ENCODE peak calls at places on chromosomes 7 and 10, in six cellular contexts. G is K562, X is HCT116, Y is SK-N-SH, N is H1, O is HepG2. D is an unnamed sample.

GRCh38 chr7:37489703-37490102 is 41.0 kb upstream of the ELMO1 start:
- DNase-seq in G (no peak), X (no peak), Y (peak), N (no peak), O (no peak), D (no peak)

GRCh38 chr10:121511943-121512342 is 86.3 kb downstream of the FGFR2 start:
- DNase-seq in G (no peak), X (no peak), Y (no peak), N (no peak), O (peak), D (peak)

GRCh38 chr7:105209870-105210269 is 178.9 kb downstream of the SRPK2 start:
- DNase-seq in G (no peak), X (no peak), Y (peak), N (no peak), O (no peak), D (no peak)

GRCh38 chr7:102935450-102936110 is 22.8 kb downstream of the LRRC17 start:
- DNase-seq in G (no peak), X (no peak), Y (peak), N (no peak), O (no peak), D (no peak)

GRCh38 chr7:4661871-4662270 is 20.2 kb upstream of the FOXK1 start:
- DNase-seq in G (no peak), X (no peak), Y (no peak), N (no peak), O (no peak), D (no peak)

GRCh38 chr10:13743101-13743693 is 156.4 kb downstream of the PRPF18 start:
- DNase-seq in G (no peak), X (no peak), Y (no peak), N (no peak), O (no peak), D (no peak)

GRCh38 chr7:74372511-74373111 is 81.1 kb upstream of the GTF2IRD1 start:
- DNase-seq in G (no peak), X (no peak), Y (no peak), N (no peak), O (no peak), D (no peak)

GRCh38 chr7:112770051-112770450 is 20.1 kb downstream of the TMEM168 start:
- DNase-seq in G (no peak), X (no peak), Y (no peak), N (no peak), O (no peak), D (peak)

GRCh38 chr10:5999440-6000165 is 22.3 kb upstream of the IL15RA start:
- DNase-seq in G (no peak), X (no peak), Y (no peak), N (no peak), O (no peak), D (peak)

GRCh38 chr7:151308791-151309190 is 32.8 kb upstream of the NUB1 start:
- DNase-seq in G (no peak), X (no peak), Y (no peak), N (no peak), O (no peak), D (no peak)

GRCh38 chr10:60140681-60141632 is 234.6 kb upstream of the CCDC6 start:
- DNase-seq in G (peak), X (no peak), Y (no peak), N (no peak), O (peak), D (peak)

GRCh38 chr10:63421591-63421990 is 44.2 kb downstream of the JMJD1C start:
- DNase-seq in G (no peak), X (no peak), Y (no peak), N (no peak), O (no peak), D (no peak)

GRCh38 chr10:113329121-113329596 is 223.7 kb upstream of the HABP2 start:
- DNase-seq in G (no peak), X (no peak), Y (peak), N (no peak), O (no peak), D (no peak)

GRCh38 chr10:119177708-119178370 is 773 bp downstream of the PRDX3 start:
- DNase-seq in G (no peak), X (no peak), Y (no peak), N (no peak), O (peak), D (no peak)

GRCh38 chr7:157628456-157628855 is 291.7 kb downstream of the DNAJB6 start:
- DNase-seq in G (no peak), X (no peak), Y (no peak), N (no peak), O (no peak), D (no peak)

GRCh38 chr10:20624642-20625041 is 272.5 kb downstream of the NEBL start:
- DNase-seq in G (no peak), X (no peak), Y (no peak), N (no peak), O (no peak), D (no peak)

GRCh38 chr10:69225681-69226080 is 5.5 kb downstream of the HKDC1 start:
- DNase-seq in G (no peak), X (no peak), Y (no peak), N (no peak), O (no peak), D (no peak)

GRCh38 chr10:3828404-3829192 is 43.6 kb upstream of the KLF6 start:
- DNase-seq in G (peak), X (no peak), Y (no peak), N (no peak), O (no peak), D (no peak)

GRCh38 chr10:61904711-61905445 is 3.4 kb downstream of the ARID5B start:
- DNase-seq in G (peak), X (no peak), Y (peak), N (no peak), O (peak), D (no peak)

GRCh38 chr7:158164101-158165095 is 423.2 kb downstream of the PTPRN2 start:
- DNase-seq in G (no peak), X (no peak), Y (no peak), N (no peak), O (no peak), D (no peak)

GRCh38 chr7:117872565-117873055 is 631 bp downstream of the CTTNBP2 start:
- DNase-seq in G (no peak), X (peak), Y (no peak), N (no peak), O (no peak), D (no peak)

GRCh38 chr10:107656932-107657331 is 492.4 kb upstream of the SORCS1 start:
- DNase-seq in G (no peak), X (no peak), Y (no peak), N (no peak), O (no peak), D (no peak)

GRCh38 chr10:28806481-28806880 is 129.2 kb downstream of the BAMBI start:
- DNase-seq in G (no peak), X (no peak), Y (no peak), N (no peak), O (no peak), D (no peak)

GRCh38 chr10:62561151-62561550 is 187.0 kb downstream of the ZNF365 start:
- DNase-seq in G (no peak), X (no peak), Y (no peak), N (no peak), O (no peak), D (no peak)

GRCh38 chr10:77637474-77637985 is at the start of gene KCNMA1:
- DNase-seq in G (no peak), X (no peak), Y (peak), N (no peak), O (no peak), D (peak)

GRCh38 chr7:105209433-105209832 is 179.3 kb downstream of the SRPK2 start:
- DNase-seq in G (no peak), X (no peak), Y (no peak), N (no peak), O (no peak), D (no peak)

GRCh38 chr10:32971536-32972091 is 13.6 kb upstream of the ITGB1 start:
- DNase-seq in G (peak), X (no peak), Y (no peak), N (no peak), O (peak), D (no peak)

GRCh38 chr7:2248984-2249694 is 7.1 kb downstream of the NUDT1 start:
- DNase-seq in G (peak), X (no peak), Y (peak), N (no peak), O (no peak), D (no peak)

GRCh38 chr10:9297580-9297979 is 1243.1 kb downstream of the GATA3 start:
- DNase-seq in G (no peak), X (no peak), Y (peak), N (no peak), O (no peak), D (no peak)

GRCh38 chr7:83415840-83416239 is 233.1 kb downstream of the SEMA3E start:
- DNase-seq in G (no peak), X (no peak), Y (no peak), N (no peak), O (no peak), D (no peak)

DNA sequence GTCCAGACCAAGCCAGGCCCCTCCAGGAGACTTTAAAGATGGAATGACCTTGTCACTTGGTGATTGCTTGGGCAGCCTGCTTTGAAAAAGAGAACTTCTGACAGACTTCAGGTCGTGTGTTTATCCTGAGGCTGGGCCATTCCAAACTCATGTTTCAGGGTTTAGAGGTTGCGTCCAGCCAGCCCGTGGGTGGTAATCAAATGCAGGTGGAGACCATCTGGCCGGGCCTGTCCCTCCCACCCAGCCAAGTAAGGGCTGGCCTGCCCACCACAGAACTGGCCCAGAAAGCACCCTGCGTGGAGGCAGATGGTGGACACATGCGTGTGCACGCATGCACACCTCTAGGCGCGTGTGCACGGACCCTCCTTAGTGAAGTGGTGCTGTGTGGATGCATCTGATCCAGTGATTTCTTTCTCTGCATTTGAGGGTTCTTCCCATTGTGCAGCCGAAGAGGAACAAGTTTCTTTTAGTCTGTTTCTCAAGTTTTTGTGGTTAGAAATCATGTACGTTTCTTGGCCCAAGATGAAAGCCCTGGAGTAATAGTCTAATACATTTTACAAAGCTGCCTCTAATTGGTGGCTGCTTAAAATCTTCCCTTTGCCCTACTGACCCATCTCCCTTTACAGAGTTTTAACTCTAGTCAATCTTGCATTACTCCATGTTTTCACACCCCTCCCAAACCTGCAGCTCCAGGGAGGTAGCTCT is 43.0 kb downstream of the SUFU start:
- DNase-seq in G (no peak), X (no peak), Y (peak), N (no peak), O (no peak), D (no peak)
- TF ChIP-seq JUND in G (no peak), X (no peak), Y (no peak), N (no peak), O (no peak), D (no peak)

GRCh38 chr10:72084094-72084459 is 4.3 kb downstream of the SPOCK2 start:
- DNase-seq in G (no peak), X (no peak), Y (no peak), N (no peak), O (no peak), D (no peak)
- TF ChIP-seq JUND in G (no peak), X (no peak), Y (no peak), N (no peak), O (no peak), D (no peak)

GRCh38 chr7:15922002-15922401 is 235.5 kb upstream of the MEOX2 start:
- DNase-seq in G (no peak), X (no peak), Y (no peak), N (no peak), O (no peak), D (no peak)
- TF ChIP-seq JUND in G (no peak), X (no peak), Y (no peak), N (no peak), O (no peak), D (no peak)

GRCh38 chr7:131212114-131212513 is 115.6 kb upstream of the MKLN1 start:
- DNase-seq in G (no peak), X (no peak), Y (no peak), N (no peak), O (no peak), D (peak)
- TF ChIP-seq JUND in G (no peak), X (no peak), Y (no peak), N (no peak), O (no peak), D (no peak)

GRCh38 chr7:44079221-44080021 is 2.9 kb downstream of the POLM start:
- DNase-seq in G (no peak), X (no peak), Y (peak), N (no peak), O (no peak), D (no peak)

GRCh38 chr7:44076101-44076895 is 6.0 kb downstream of the POLM start:
- DNase-seq in G (no peak), X (no peak), Y (no peak), N (no peak), O (no peak), D (no peak)

GRCh38 chr7:44077061-44077460 is 5.3 kb downstream of the POLM start:
- DNase-seq in G (no peak), X (no peak), Y (no peak), N (no peak), O (no peak), D (no peak)

GRCh38 chr7:44078521-44078920 is 3.8 kb downstream of the POLM start:
- DNase-seq in G (no peak), X (no peak), Y (no peak), N (no peak), O (no peak), D (no peak)

GRCh38 chr7:44077681-44078091 is 4.6 kb downstream of the POLM start:
- DNase-seq in G (no peak), X (no peak), Y (no peak), N (no peak), O (no peak), D (no peak)
- TF ChIP-seq JUND in G (no peak), X (no peak), Y (no peak), N (no peak), O (no peak), D (no peak)

D was measured in T47D.